ENCODE peak calls at places on chromosome 10, in four cellular contexts. E is HL-60, I is psoas muscle, S is dorsolateral prefrontal cortex. U is an unnamed sample.

GRCh38 chr10:24723788-24724380 is at the start of gene ARHGAP21:
- DNase-seq in E (no peak), I (peak; percentile 85), S (peak; percentile 72), U (peak; percentile 76)

GRCh38 chr10:14491814-14492213 is 161.1 kb upstream of the FRMD4A start:
- DNase-seq in E (no peak), I (no peak), S (no peak), U (no peak)

GRCh38 chr10:99524050-99524666 is 8.6 kb upstream of the NKX2-3 start:
- DNase-seq in E (no peak), I (no peak), S (no peak), U (no peak)

GRCh38 chr10:84993251-84994035 is 665.1 kb downstream of the CCSER2 start:
- DNase-seq in E (no peak), I (no peak), S (no peak), U (no peak)

GRCh38 chr10:129035052-129035805 is 431.8 kb upstream of the MGMT start:
- DNase-seq in E (no peak), I (peak; percentile 73), S (no peak), U (no peak)

GRCh38 chr10:124686707-124687376 is 57.3 kb downstream of the FAM53B start:
- DNase-seq in E (no peak), I (peak; percentile 56), S (peak; percentile 83), U (no peak)

GRCh38 chr10:14552010-14552409 is 221.3 kb upstream of the FRMD4A start:
- DNase-seq in E (no peak), I (no peak), S (no peak), U (no peak)

GRCh38 chr10:16965740-16966447 is 148.7 kb upstream of the RSU1 start:
- DNase-seq in E (no peak), I (no peak), S (no peak), U (no peak)

GRCh38 chr10:72044417-72045041 is 43.8 kb downstream of the SPOCK2 start:
- DNase-seq in E (no peak), I (peak; percentile 79), S (peak; percentile 89), U (no peak)

GRCh38 chr10:49562893-49563292 is 24.0 kb upstream of the ERCC6 start:
- DNase-seq in E (no peak), I (no peak), S (no peak), U (no peak)

GRCh38 chr10:102470579-102471546 is 19.5 kb upstream of the C10orf95 start:
- DNase-seq in E (no peak), I (no peak), S (no peak), U (no peak)

GRCh38 chr10:31034041-31034918 is 2.6 kb upstream of the ZNF438 start:
- DNase-seq in E (no peak), I (no peak), S (no peak), U (no peak)

GRCh38 chr10:35638116-35638515 is 4.0 kb downstream of the FZD8 start:
- DNase-seq in E (no peak), I (no peak), S (no peak), U (no peak)

GRCh38 chr10:77339156-77339555 is 298.5 kb downstream of the KCNMA1 start:
- DNase-seq in E (no peak), I (no peak), S (no peak), U (no peak)

GRCh38 chr10:13331641-13332040 is 16.5 kb downstream of the SEPHS1 start:
- DNase-seq in E (no peak), I (no peak), S (no peak), U (no peak)

GRCh38 chr10:5601826-5602225 is 64.6 kb downstream of the ASB13 start:
- DNase-seq in E (no peak), I (peak; percentile 53), S (no peak), U (no peak)

GRCh38 chr10:43666551-43666950 is 17.9 kb upstream of the ZNF32 start:
- DNase-seq in E (no peak), I (no peak), S (no peak), U (no peak)
- H3K27me3 ChIP-seq in E (peaks cover 8% of the 10 kb centered on the region), I (peaks cover 17% of the 10 kb centered on the region), S (peaks cover 23% of the 10 kb centered on the region), U (no peaks in the 10 kb centered on the region)

DNA sequence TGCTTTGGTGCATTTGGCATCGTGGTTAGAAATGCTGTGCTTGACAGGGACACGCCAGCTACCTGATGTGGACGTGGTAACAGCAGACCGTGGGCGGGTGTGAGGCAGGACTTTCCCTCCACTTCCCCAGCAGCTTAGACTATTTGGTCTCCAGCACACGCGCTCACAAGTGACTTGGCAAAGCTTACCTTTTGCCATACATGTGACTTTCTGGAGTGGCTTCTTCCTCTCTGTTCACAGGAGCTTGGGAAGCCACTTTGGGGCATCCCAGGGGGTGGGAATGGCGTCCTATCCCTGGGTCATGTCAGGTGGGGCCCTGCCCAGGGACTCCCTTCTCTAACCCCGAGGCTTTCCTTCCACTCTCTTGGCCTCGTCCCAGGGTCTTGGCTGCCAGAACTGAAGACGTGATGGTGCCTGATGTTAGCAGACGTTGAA is 228.7 kb upstream of the KLF6 start:
- DNase-seq in E (no peak), I (no peak), S (no peak), U (peak; percentile 24)
- H3K4me3 ChIP-seq in E (no peak overlapping the region), I (peak overlapping the region; percentile 28), S (no peak overlapping the region), U (no peak overlapping the region)

DNA sequence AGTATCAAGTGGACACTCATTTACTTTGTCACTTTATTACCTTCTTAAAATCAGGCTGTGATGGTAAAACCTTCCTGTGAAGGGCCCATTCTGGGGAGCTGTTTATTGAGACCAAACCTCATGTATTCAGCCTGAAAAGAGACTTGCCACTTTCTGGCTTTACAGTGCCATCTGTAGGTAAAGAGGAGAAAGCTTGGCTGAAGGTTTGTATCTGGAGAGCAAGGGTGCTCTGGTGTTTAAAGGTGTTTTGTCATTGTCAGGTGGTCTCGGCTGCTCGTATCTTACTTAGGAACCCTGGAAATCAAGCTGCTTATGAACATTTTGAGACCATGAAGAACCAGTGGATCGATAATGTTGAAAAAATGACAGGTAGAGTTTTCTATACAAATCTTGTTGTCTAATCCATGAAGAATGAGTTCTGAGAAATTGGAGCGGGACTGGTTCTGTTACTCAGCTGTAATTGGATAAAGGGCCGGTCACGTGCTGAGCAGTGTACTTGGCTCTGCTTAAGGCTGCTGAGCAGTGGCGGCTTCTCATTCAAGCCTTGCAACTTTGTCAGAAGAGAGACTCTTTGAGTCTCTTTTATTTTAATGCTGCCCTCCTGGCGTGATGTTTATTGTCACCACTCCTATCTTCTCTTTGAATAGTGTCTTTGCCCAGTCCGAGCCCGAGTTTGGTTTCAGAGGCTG is 46.9 kb downstream of the AP3M1 start:
- DNase-seq in E (peak; percentile 18), I (no peak), S (no peak), U (no peak)
- TF ChIP-seq CTCF in E (peak; percentile 20), I (peak; percentile 22), S (peak; percentile 27), U (peak; percentile 66)

DNA sequence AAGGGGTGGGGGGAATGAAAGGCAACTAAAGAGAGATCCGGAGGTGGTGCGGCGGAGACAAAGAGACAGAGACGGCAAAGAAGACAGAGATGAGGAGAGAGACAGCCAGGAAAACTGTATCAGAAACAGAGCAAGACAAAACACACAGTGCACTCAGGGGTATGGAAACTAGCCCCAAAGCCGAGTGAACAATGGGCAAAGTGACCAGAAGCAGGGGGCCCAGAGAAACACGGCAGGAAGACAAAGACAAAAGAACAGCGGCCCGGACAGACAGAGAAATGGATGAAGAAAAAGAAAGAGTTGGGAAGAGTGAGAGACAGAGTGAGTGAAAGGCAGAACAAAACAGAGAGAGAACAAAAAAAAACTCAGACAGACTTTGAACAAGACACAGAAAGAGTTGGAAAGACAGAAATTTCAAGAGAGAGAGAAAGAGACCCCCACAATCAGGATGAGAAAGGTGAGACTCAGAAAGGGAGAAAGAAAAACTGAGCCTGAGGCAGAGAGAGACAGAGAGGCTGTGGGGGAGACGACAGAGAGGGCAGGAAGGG is 60.6 kb upstream of the PAX2 start:
- DNase-seq in E (no peak), I (no peak), S (no peak), U (no peak)
- H3K27me3 ChIP-seq in E (peaks cover 69% of the 10 kb centered on the region), I (peaks cover 87% of the 10 kb centered on the region), S (peaks cover 95% of the 10 kb centered on the region), U (peaks cover 6% of the 10 kb centered on the region)

GRCh38 chr10:119657725-119658124 is 6.5 kb downstream of the BAG3 start:
- DNase-seq in E (no peak), I (peak; percentile 67), S (no peak), U (no peak)
- H3K4me3 ChIP-seq in E (no peak overlapping the region), I (peak overlapping the region; percentile 86), S (no peak overlapping the region), U (no peak overlapping the region)

DNA sequence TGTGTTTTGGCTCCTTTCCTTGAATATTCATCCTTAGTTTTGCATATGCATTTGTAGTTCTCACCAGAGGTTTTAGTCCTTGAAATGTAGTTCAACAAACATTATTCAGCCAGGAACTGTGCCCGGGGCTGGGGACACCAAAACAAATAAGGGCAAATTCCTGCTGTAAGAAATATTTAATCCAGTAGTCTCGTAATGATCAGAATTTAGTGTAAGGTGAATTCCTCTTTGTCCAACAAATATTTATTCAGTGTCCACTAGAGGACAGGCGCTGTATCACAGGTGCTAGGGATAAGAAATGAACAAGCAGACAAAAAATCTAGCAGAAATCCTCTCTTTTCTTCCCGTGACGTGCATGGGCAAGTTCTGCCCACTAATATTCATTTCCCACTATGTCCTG is 17.6 kb downstream of the LGI1 start:
- DNase-seq in E (no peak), I (no peak), S (no peak), U (no peak)
- TF ChIP-seq CTCF in E (no peak), I (no peak), S (no peak), U (no peak)

U was measured in GM06990.